ENCODE peak calls at places on chromosomes 4 and X, in eight cellular contexts. V, O, D, A, L, M, W and U are unnamed samples.

GRCh38 chrX:78886550-78886949 is 58.6 kb upstream of the P2RY10 start:
- DNase-seq in O (no peak), D (no peak), M (no peak), L (no peak), V (no peak), A (no peak), W (no peak), U (no peak)

GRCh38 chr4:2715426-2715825 is 40.7 kb downstream of the TNIP2 start:
- DNase-seq in V (no peak), M (no peak), O (no peak), W (no peak), D (no peak), L (no peak), A (no peak), U (no peak)

GRCh38 chrX:47749185-47749967 is 87.3 kb upstream of the ZNF81 start:
- DNase-seq in A (peak; percentile 43), V (no peak), D (no peak), L (no peak), O (no peak), M (no peak), W (no peak), U (no peak)

GRCh38 chr4:70365479-70365878 is 4.9 kb downstream of the SMR3A start:
- DNase-seq in D (no peak), M (no peak), V (no peak), O (no peak), L (no peak), W (no peak), A (no peak), U (no peak)

GRCh38 chrX:41889317-41890025 is 33.9 kb downstream of the CASK start:
- DNase-seq in A (no peak), D (no peak), L (no peak), M (no peak), V (no peak), W (no peak), O (no peak), U (no peak)

GRCh38 chr4:72302981-72303704 is 265.9 kb downstream of the ADAMTS3 start:
- DNase-seq in A (peak; percentile 24), L (peak; percentile 71), V (no peak), W (no peak), O (peak; percentile 50), D (no peak), M (no peak), U (peak; percentile 44)

GRCh38 chr4:15598644-15599043 is 56.5 kb downstream of the FBXL5 start:
- DNase-seq in A (no peak), W (no peak), V (no peak), M (no peak), D (no peak), L (no peak), O (no peak), U (no peak)

GRCh38 chr4:48578132-48578964 is 88.3 kb downstream of the ZAR1 start:
- DNase-seq in M (no peak), V (peak; percentile 77), L (peak; percentile 37), W (peak; percentile 60), A (peak; percentile 71), D (no peak), O (peak; percentile 51), U (peak; percentile 61)

GRCh38 chr4:54238389-54238788 is 9.3 kb downstream of the PDGFRA start:
- DNase-seq in M (no peak), O (no peak), D (no peak), L (no peak), A (no peak), V (no peak), W (no peak), U (no peak)

GRCh38 chr4:69617083-69617694 is 22.3 kb downstream of the UGT2A2 start:
- DNase-seq in V (no peak), W (no peak), M (no peak), A (no peak), O (no peak), D (no peak), L (no peak), U (peak; percentile 52)

GRCh38 chr4:152534541-152535231 is 1.2 kb downstream of the FBXW7 start:
- DNase-seq in M (peak; percentile 77), A (peak; percentile 28), W (no peak), L (peak; percentile 35), D (peak; percentile 73), V (peak; percentile 23), O (peak; percentile 59), U (no peak)

GRCh38 chrX:69133561-69134542 is 31.4 kb downstream of the PJA1 start:
- DNase-seq in L (peak; percentile 81), A (peak; percentile 37), D (no peak), O (peak; percentile 34), M (no peak), W (no peak), V (no peak), U (peak; percentile 67)

GRCh38 chrX:75968293-75968692 is 183.2 kb upstream of the MAGEE2 start:
- DNase-seq in O (no peak), V (no peak), D (peak; percentile 59), W (no peak), L (peak; percentile 45), M (no peak), A (no peak), U (no peak)

GRCh38 chr4:56743550-56743949 is 62.5 kb upstream of the HOPX start:
- DNase-seq in M (no peak), D (no peak), A (no peak), L (no peak), V (no peak), O (no peak), W (no peak), U (peak; percentile 79)

GRCh38 chrX:72475338-72475737 is 97.3 kb downstream of the HDAC8 start:
- DNase-seq in V (no peak), A (no peak), L (peak; percentile 30), W (no peak), D (no peak), O (no peak), M (no peak), U (no peak)

GRCh38 chr4:42574873-42575272 is 82.0 kb downstream of the ATP8A1 start:
- DNase-seq in W (no peak), A (no peak), D (no peak), M (no peak), O (no peak), L (no peak), V (no peak), U (no peak)

GRCh38 chr4:16360694-16361262 is 134.5 kb upstream of the TAPT1 start:
- DNase-seq in V (no peak), O (no peak), A (no peak), W (no peak), D (no peak), M (no peak), L (no peak), U (no peak)

GRCh38 chrX:31609130-31609529 is 537.3 kb upstream of the FTHL17 start:
- DNase-seq in V (no peak), D (no peak), A (no peak), L (no peak), O (no peak), M (no peak), W (no peak), U (no peak)

GRCh38 chr4:87055340-87055739 is 120.5 kb downstream of the AFF1 start:
- DNase-seq in L (no peak), W (no peak), O (no peak), V (no peak), A (no peak), D (no peak), M (no peak), U (no peak)

GRCh38 chr4:87052615-87053014 is 117.8 kb downstream of the AFF1 start:
- DNase-seq in W (no peak), L (no peak), A (no peak), V (no peak), D (no peak), O (no peak), M (no peak), U (no peak)

GRCh38 chr4:87053064-87053693 is 118.4 kb downstream of the AFF1 start:
- DNase-seq in V (no peak), W (no peak), L (no peak), O (no peak), A (no peak), D (no peak), M (no peak), U (no peak)

GRCh38 chr4:87054900-87055299 is 120.1 kb downstream of the AFF1 start:
- DNase-seq in V (no peak), L (no peak), O (no peak), D (no peak), M (no peak), A (no peak), W (no peak), U (no peak)

GRCh38 chr4:87053802-87054767 is 119.3 kb downstream of the AFF1 start:
- DNase-seq in L (no peak), V (no peak), O (no peak), A (no peak), W (no peak), D (no peak), M (no peak), U (no peak)
- TF ChIP-seq CTCF in L (peak; percentile 20), V (no peak), O (no peak), A (no peak), W (no peak), D (no peak), M (no peak), U (no peak)

DNA sequence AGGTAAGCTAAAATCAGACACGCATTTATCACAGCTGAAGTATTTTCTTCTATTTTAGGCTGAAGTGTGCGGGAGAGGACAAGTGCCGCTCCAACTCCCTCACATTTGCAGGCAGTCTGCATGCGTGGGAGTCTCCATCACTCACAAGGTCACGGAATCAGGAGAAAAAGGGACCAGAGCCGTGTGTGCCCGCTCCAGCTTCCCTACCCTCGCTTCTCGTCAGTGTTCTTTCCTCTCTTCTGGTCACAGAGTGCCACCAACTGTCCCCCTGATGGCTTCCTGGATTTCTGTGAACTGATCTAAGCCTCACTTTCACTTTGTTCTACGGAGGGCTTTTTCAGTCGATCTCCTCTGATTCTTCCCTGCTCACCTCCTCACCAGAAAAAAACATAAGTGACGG is 407.3 kb upstream of the AADAT start:
- DNase-seq in D (no peak), A (no peak), L (peak; percentile 30), O (peak; percentile 17), V (no peak), M (no peak), W (no peak), U (no peak)
- TF ChIP-seq CTCF in D (no peak), A (no peak), L (no peak), O (no peak), V (no peak), M (no peak), W (no peak), U (no peak)

GRCh38 chrX:73930300-73930699 is 367.3 kb downstream of the CHIC1 start:
- DNase-seq in O (no peak), L (no peak), M (no peak), V (no peak), D (no peak), A (no peak), W (no peak), U (no peak)
- TF ChIP-seq CTCF in O (no peak), L (no peak), M (no peak), V (no peak), D (no peak), A (no peak), W (no peak), U (no peak)

DNA sequence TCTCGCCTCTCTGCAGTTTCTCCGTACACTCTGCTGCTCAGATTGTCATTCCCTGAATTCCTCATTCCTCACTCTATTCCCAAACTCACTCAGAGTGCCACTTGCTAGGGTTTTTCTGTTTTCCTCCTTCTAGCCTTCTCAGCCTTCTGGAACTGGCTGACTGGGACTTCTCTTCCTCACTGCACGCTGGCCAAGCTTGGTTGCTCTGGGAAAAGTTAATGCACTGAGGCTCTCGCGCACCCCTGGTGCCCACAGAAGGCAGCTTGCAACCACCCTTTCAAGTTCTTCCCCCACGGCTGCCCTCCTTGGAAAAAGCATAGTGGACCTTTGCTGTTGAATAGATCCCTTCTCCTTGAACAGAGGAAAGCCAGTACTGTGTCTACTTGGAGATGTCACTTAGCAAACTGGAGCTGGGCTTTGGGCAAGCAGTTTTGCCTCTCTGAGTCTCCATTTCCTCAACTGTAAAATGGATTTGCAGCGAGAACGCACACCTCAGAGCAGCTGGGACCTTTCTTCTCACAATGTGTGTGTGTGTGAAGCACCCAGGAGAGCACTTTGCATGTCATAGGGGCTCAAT is 6.0 kb upstream of the CCKAR start:
- DNase-seq in O (no peak), L (no peak), A (no peak), M (no peak), D (no peak), W (no peak), V (no peak), U (no peak)
- TF ChIP-seq CTCF in O (no peak), L (no peak), A (no peak), M (no peak), D (no peak), W (no peak), V (no peak), U (no peak)